ENCODE peak calls at places on chromosomes 16 and 17, in four cellular contexts. Z is HepG2, Q is GM12878, K is H1. X is an unnamed sample.
A peak's percentile ranks its signal among the peaks of the same experiment; 100 is the strongest.

GRCh38 chr17:81512560-81512983 is at the start of gene ACTG1:
- DNase-seq in Z (peak; percentile 86), Q (no peak), K (no peak), X (peak; percentile 57)

GRCh38 chr16:50371036-50371716 is 2.4 kb upstream of the BRD7 start:
- DNase-seq in Z (peak; percentile 66), Q (no peak), K (no peak), X (no peak)

GRCh38 chr16:72561-73537 is at the start of gene RHBDF1:
- DNase-seq in Z (no peak), Q (no peak), K (no peak), X (no peak)

GRCh38 chr16:15665107-15665506 is 15.1 kb downstream of the NDE1 start:
- DNase-seq in Z (no peak), Q (no peak), K (no peak), X (no peak)

GRCh38 chr17:28416703-28417311 is 10.8 kb upstream of the SLC46A1 start:
- DNase-seq in Z (peak; percentile 87), Q (no peak), K (no peak), X (no peak)

GRCh38 chr17:74380959-74381808 is 13.9 kb downstream of the GPR142 start:
- DNase-seq in Z (no peak), Q (no peak), K (no peak), X (no peak)

GRCh38 chr17:58081641-58082340 is 1.4 kb upstream of the DYNLL2 start:
- DNase-seq in Z (no peak), Q (no peak), K (no peak), X (no peak)

GRCh38 chr17:73256220-73256619 is 5.5 kb downstream of the CPSF4L start:
- DNase-seq in Z (no peak), Q (no peak), K (no peak), X (no peak)

GRCh38 chr17:54256530-54256929 is 433.8 kb downstream of the KIF2B start:
- DNase-seq in Z (no peak), Q (no peak), K (peak; percentile 39), X (peak; percentile 57)

GRCh38 chr17:81665205-81666091 is 957 bp downstream of the OXLD1 start:
- DNase-seq in Z (peak; percentile 47), Q (no peak), K (no peak), X (no peak)

GRCh38 chr16:26930776-26931175 is 136.0 kb upstream of the C16orf82 start:
- DNase-seq in Z (no peak), Q (no peak), K (no peak), X (no peak)

GRCh38 chr16:54444851-54445523 is 158.4 kb upstream of the IRX3 start:
- DNase-seq in Z (no peak), Q (no peak), K (no peak), X (no peak)

GRCh38 chr16:88699180-88699579 is 7.0 kb downstream of the RNF166 start:
- DNase-seq in Z (no peak), Q (no peak), K (no peak), X (no peak)

GRCh38 chr16:13376174-13376573 is 474.8 kb downstream of the SHISA9 start:
- DNase-seq in Z (no peak), Q (no peak), K (no peak), X (no peak)

GRCh38 chr17:8016632-8017424 is 14.4 kb downstream of the GUCY2D start:
- DNase-seq in Z (no peak), Q (no peak), K (peak; percentile 41), X (peak; percentile 43)

GRCh38 chr16:3953728-3954410 is 73.4 kb upstream of the CREBBP start:
- DNase-seq in Z (no peak), Q (no peak), K (no peak), X (no peak)

GRCh38 chr17:31093866-31094599 is 744 bp upstream of the NF1 start:
- DNase-seq in Z (peak; percentile 63), Q (no peak), K (no peak), X (no peak)

GRCh38 chr17:82157046-82158035 is 55.3 kb downstream of the CCDC57 start:
- DNase-seq in Z (no peak), Q (no peak), K (no peak), X (no peak)

GRCh38 chr16:15952265-15952711 is 2.9 kb downstream of the ABCC1 start:
- DNase-seq in Z (peak; percentile 70), Q (no peak), K (no peak), X (no peak)

GRCh38 chr16:57999366-57999970 is 1.0 kb downstream of the ZNF319 start:
- DNase-seq in Z (peak; percentile 29), Q (no peak), K (no peak), X (no peak)

GRCh38 chr17:18041776-18042175 is 2.6 kb downstream of the GID4 start:
- DNase-seq in Z (no peak), Q (no peak), K (no peak), X (no peak)

GRCh38 chr16:84673561-84673960 is 25.2 kb downstream of the KLHL36 start:
- DNase-seq in Z (no peak), Q (no peak), K (no peak), X (no peak)

GRCh38 chr17:28899212-28899815 is 1.8 kb upstream of the FLOT2 start:
- DNase-seq in Z (no peak), Q (no peak), K (no peak), X (no peak)

DNA sequence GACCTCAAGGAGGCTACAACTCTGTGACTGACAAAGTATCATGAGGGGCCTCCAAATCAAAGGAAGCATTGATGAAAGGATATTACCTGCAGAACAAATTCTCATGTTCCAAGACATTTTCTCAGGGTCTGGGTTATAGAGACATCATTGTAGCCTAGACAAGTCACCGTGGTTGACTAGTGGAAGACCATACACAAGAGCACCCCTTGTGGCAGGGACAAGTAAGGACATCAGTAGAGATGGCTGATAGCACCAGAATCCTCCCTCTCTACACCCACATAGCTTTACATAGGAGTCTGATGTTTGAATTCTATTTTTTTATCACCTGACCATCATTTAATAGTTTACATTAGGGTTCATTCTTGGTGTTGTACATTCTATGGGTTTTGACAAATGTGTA is 32.5 kb upstream of the CDH8 start:
- DNase-seq in Z (peak; percentile 20), Q (no peak), K (no peak), X (no peak)
- TF ChIP-seq SUZ12 in Z (no peak), Q (no peak), K (no peak), X (no peak)

GRCh38 chr16:68265078-68265925 is 976 bp downstream of the SLC7A6 start:
- DNase-seq in Z (peak; percentile 100), Q (no peak), K (no peak), X (no peak)

GRCh38 chr16:68269793-68270192 is 5.5 kb downstream of the SLC7A6 start:
- DNase-seq in Z (no peak), Q (no peak), K (no peak), X (no peak)

GRCh38 chr16:68270353-68270752 is 6.0 kb downstream of the SLC7A6 start:
- DNase-seq in Z (no peak), Q (no peak), K (no peak), X (no peak)

GRCh38 chr16:68264128-68265077 is at the start of gene SLC7A6:
- DNase-seq in Z (peak; percentile 60), Q (no peak), K (no peak), X (no peak)

DNA sequence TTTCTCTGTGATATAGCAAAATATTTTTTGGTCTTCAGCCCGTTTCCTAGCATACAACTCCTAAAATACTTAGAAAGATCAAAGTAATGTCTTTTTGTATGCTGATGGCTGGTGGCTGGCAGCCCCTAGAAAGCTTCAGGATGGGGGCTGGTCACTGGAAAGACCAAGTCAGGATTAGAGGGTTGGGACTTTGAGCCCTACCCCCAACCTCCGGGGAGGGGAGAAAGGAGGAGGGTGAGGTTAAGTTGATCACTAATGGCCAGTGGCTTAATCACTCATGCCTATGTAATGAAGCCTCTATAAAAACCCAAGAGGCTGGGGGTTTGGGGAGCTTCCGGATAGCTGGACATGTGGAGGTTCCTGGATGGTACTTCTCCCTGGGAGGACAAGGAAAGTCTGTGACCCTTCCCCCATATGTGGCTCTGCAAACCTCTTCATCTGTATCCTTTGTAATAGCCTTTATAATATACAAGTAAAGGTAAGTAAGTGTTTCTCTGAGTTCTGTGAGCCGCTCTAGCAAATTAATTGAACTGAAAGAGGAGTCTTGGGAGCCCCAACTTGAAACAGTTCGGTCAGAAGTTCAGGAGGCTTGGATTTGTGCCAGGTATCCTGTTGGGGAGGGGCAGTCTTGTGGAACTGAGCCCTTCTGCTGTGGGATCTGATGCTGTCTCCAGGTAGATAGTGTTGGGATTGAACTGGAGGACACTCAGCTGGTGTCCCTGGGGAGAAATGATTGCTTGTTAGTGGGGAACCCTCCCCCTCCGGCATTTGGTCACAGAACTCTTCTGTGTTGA is 3.5 kb downstream of the SLC7A6 start:
- DNase-seq in Z (peak; percentile 61), Q (no peak), K (no peak), X (no peak)
- H3K4me1 ChIP-seq in Z (peaks cover 84% of the 10 kb centered on the region), Q (peaks cover 28% of the 10 kb centered on the region), K (peaks cover 3% of the 10 kb centered on the region), X (peaks cover 6% of the 10 kb centered on the region)

GRCh38 chr17:38451030-38451839 is 23.0 kb downstream of the ARHGAP23 start:
- DNase-seq in Z (peak; percentile 50), Q (no peak), K (peak; percentile 93), X (peak; percentile 80)

GRCh38 chr17:38451840-38452529 is 23.7 kb downstream of the ARHGAP23 start:
- DNase-seq in Z (no peak), Q (no peak), K (peak; percentile 88), X (peak; percentile 75)

GRCh38 chr17:38449364-38449763 is 21.1 kb downstream of the ARHGAP23 start:
- DNase-seq in Z (peak; percentile 67), Q (no peak), K (no peak), X (no peak)

GRCh38 chr17:38452719-38453118 is 24.5 kb downstream of the ARHGAP23 start:
- DNase-seq in Z (no peak), Q (no peak), K (no peak), X (no peak)

DNA sequence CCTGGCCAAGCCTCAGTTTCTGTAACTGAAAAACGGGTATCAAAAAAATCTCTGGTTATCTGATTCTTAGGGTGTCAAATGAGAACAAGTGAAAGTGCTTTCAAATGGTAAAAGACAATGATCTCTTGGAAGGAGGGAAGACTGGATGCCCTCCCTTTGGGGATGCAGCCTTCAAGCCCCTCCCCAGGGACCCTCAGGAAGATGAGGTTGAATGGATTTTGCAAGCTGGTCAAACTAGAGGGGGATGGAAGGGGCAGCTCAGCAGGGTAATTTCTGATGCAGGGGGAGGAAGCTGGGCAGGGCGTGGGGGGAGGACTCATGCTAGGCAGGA is 22.4 kb downstream of the ARHGAP23 start:
- DNase-seq in Z (no peak), Q (no peak), K (no peak), X (no peak)
- TF ChIP-seq SUZ12 in Z (no peak), Q (no peak), K (no peak), X (no peak)

GRCh38 chr17:40306395-40306794 is 2.6 kb upstream of the RARA start:
- DNase-seq in Z (no peak), Q (no peak), K (no peak), X (no peak)
- H3K4me1 ChIP-seq in Z (peaks cover 49% of the 10 kb centered on the region), Q (peaks cover 35% of the 10 kb centered on the region), K (peaks cover 21% of the 10 kb centered on the region), X (peaks cover 13% of the 10 kb centered on the region)

DNA sequence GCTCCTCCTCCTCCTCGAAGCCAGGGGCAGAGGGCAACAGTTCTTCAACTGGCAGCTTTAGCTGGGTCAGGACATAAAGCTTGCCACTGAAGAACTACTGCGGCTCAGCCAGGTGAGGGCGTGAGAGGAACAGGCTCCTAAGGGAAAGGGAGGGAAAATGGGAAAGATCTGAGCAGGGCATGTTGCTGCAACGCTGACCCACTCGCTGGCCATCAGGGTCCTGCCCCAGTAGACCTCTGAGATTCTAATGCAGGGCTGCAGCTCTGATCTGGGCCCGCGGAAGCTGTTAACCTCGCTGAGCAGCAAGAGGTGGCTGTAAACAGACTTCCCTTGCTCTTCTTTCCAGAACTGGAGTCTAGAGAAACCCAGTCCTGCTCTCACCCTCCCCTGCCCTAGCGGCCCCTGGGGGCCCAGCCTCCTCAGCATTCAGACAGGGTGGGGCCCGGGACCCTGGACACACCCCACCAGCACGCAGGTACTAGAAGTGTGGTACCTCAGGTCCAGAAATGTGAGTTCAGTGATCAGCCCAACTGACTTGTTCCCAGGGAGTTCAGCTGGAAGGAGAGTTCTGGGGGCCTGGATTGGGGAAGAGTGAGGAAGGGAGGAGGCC is 3.8 kb upstream of the TLCD2 start:
- DNase-seq in Z (peak; percentile 75), Q (no peak), K (no peak), X (no peak)
- TF ChIP-seq SUZ12 in Z (no peak), Q (no peak), K (no peak), X (no peak)